ENCODE peak calls at places on chromosomes 11 and 22, in seven cellular contexts. I is right cardiac atrium, D is dorsolateral prefrontal cortex, H is uterus, A is DND-41, L is NB4, O is gastrocnemius medialis. M is an unnamed sample.

GRCh38 chr22:24407278-24407665 is 20.1 kb upstream of the ADORA2A start:
- DNase-seq in I (peak), D (no peak), H (no peak), A (peak), L (no peak), O (peak), M (no peak)

GRCh38 chr11:16897460-16898061 is 116.7 kb downstream of the PLEKHA7 start:
- DNase-seq in I (no peak), D (no peak), H (no peak), A (no peak), L (no peak), O (no peak), M (no peak)

GRCh38 chr11:120219157-120219934 is 8.5 kb downstream of the OAF start:
- DNase-seq in I (peak), D (no peak), H (no peak), A (no peak), L (no peak), O (peak), M (no peak)

GRCh38 chr11:19258651-19259230 is 18.0 kb upstream of the E2F8 start:
- DNase-seq in I (no peak), D (no peak), H (no peak), A (no peak), L (peak), O (no peak), M (no peak)

GRCh38 chr11:60305906-60306619 is 21.0 kb upstream of the MS4A6E start:
- DNase-seq in I (no peak), D (no peak), H (no peak), A (no peak), L (no peak), O (no peak), M (no peak)

GRCh38 chr11:65036931-65037330 is 4.1 kb upstream of the SAC3D1 start:
- DNase-seq in I (peak), D (peak), H (no peak), A (no peak), L (no peak), O (no peak), M (no peak)

GRCh38 chr11:126477526-126478275 is 122.2 kb downstream of the ST3GAL4 start:
- DNase-seq in I (peak), D (no peak), H (no peak), A (no peak), L (peak), O (no peak), M (peak)

GRCh38 chr11:36500315-36500721 is 9.8 kb downstream of the TRAF6 start:
- DNase-seq in I (no peak), D (no peak), H (no peak), A (no peak), L (peak), O (peak), M (no peak)

GRCh38 chr11:80424012-80424695 is 983.3 kb upstream of the TENM4 start:
- DNase-seq in I (no peak), D (no peak), H (no peak), A (no peak), L (no peak), O (no peak), M (no peak)

GRCh38 chr11:66071326-66071870 is 1.3 kb downstream of the PACS1 start:
- DNase-seq in I (no peak), D (no peak), H (no peak), A (no peak), L (no peak), O (no peak), M (no peak)

GRCh38 chr11:103648670-103649400 is 387.6 kb upstream of the DDI1 start:
- DNase-seq in I (no peak), D (no peak), H (no peak), A (no peak), L (no peak), O (no peak), M (no peak)

GRCh38 chr11:109993786-109994185 is 99.4 kb upstream of the ZC3H12C start:
- DNase-seq in I (no peak), D (no peak), H (no peak), A (no peak), L (no peak), O (no peak), M (no peak)

GRCh38 chr11:24086921-24087320 is 409.9 kb upstream of the LUZP2 start:
- DNase-seq in I (no peak), D (no peak), H (no peak), A (no peak), L (no peak), O (no peak), M (no peak)

GRCh38 chr11:78949976-78950690 is 375.5 kb upstream of the NARS2 start:
- DNase-seq in I (no peak), D (no peak), H (no peak), A (no peak), L (no peak), O (no peak), M (no peak)

GRCh38 chr11:19455731-19456130 is 215.0 kb upstream of the E2F8 start:
- DNase-seq in I (no peak), D (no peak), H (peak), A (no peak), L (no peak), O (peak), M (no peak)

GRCh38 chr11:63915961-63916836 is 765 bp downstream of the RCOR2 start:
- DNase-seq in I (peak), D (peak), H (no peak), A (no peak), L (peak), O (peak), M (no peak)

GRCh38 chr11:380095-380480 is 10.8 kb downstream of the B4GALNT4 start:
- DNase-seq in I (peak), D (no peak), H (no peak), A (no peak), L (no peak), O (no peak), M (no peak)

GRCh38 chr22:47307326-47307725 is 544.9 kb downstream of the TBC1D22A start:
- DNase-seq in I (no peak), D (no peak), H (no peak), A (no peak), L (peak), O (no peak), M (no peak)

GRCh38 chr22:44337658-44338004 is 24.9 kb upstream of the SHISAL1 start:
- DNase-seq in I (no peak), D (no peak), H (peak), A (no peak), L (peak), O (no peak), M (no peak)

GRCh38 chr11:24406389-24406788 is 90.5 kb upstream of the LUZP2 start:
- DNase-seq in I (no peak), D (no peak), H (no peak), A (peak), L (no peak), O (no peak), M (no peak)

GRCh38 chr11:47886096-47886495 is 37.9 kb upstream of the NUP160 start:
- DNase-seq in I (no peak), D (no peak), H (peak), A (peak), L (no peak), O (no peak), M (no peak)

GRCh38 chr22:29136715-29137700 is 64.2 kb downstream of the KREMEN1 start:
- DNase-seq in I (no peak), D (no peak), H (no peak), A (no peak), L (no peak), O (peak), M (no peak)

GRCh38 chr22:36352775-36353507 is 34.8 kb downstream of the MYH9 start:
- DNase-seq in I (peak), D (no peak), H (no peak), A (no peak), L (no peak), O (no peak), M (no peak)

GRCh38 chr11:111945198-111945597 is 8.1 kb downstream of the DIXDC1 start:
- DNase-seq in I (no peak), D (no peak), H (no peak), A (no peak), L (no peak), O (no peak), M (no peak)

GRCh38 chr22:50398698-50399648 is 55.8 kb downstream of the PPP6R2 start:
- DNase-seq in I (no peak), D (no peak), H (no peak), A (no peak), L (no peak), O (no peak), M (no peak)

GRCh38 chr11:44901120-44901519 is 49.6 kb downstream of the TP53I11 start:
- DNase-seq in I (peak), D (no peak), H (no peak), A (no peak), L (no peak), O (no peak), M (no peak)

GRCh38 chr22:38444783-38445182 is 10.2 kb downstream of the KCNJ4 start:
- DNase-seq in I (no peak), D (no peak), H (no peak), A (no peak), L (no peak), O (no peak), M (no peak)

GRCh38 chr22:38443675-38444521 is 11.1 kb downstream of the KCNJ4 start:
- DNase-seq in I (no peak), D (no peak), H (no peak), A (no peak), L (no peak), O (no peak), M (no peak)

GRCh38 chr22:38441620-38442287 is 13.2 kb downstream of the KCNJ4 start:
- DNase-seq in I (no peak), D (no peak), H (no peak), A (no peak), L (no peak), O (no peak), M (no peak)

GRCh38 chr22:38440747-38441350 is 14.2 kb downstream of the KCNJ4 start:
- DNase-seq in I (no peak), D (no peak), H (no peak), A (no peak), L (no peak), O (no peak), M (no peak)

DNA sequence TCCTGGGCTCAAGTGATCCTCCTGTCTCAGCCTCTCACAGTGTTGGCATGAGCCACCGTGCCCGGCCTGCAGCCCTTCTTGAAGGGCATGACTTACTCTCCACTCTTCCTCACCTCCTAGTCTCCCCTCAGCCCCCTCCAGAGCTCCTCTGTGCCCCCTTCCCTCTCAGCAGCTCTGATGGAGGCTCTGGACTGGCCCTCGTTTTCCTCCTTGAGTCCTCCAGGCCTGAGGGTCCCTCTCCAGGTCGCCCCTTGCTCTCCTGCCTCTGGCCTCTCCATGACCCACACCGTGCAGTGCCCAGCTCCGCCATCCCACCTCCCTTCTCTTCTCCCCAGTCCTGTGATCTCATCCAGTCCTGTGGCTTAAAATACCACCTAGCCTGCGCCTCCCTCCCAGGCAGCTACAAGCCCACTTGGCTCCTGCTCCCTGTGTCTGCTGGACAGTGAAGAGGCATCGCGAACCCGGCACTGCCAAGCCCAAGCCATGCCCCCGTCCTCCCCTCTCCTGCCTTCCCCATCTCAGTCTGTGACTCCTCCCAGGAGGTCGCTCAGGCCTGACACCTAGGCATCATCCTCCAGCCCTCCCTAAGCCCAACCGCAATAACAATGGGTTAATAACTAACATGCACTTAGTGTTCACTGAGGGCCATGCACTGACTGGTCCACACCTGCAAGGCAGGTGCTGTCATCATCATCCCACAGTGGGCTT is 11.9 kb downstream of the KCNJ4 start:
- DNase-seq in I (peak), D (no peak), H (no peak), A (no peak), L (no peak), O (no peak), M (no peak)
- H3K4me3 ChIP-seq in I (no peak), D (no peak), H (no peak), A (no peak), L (no peak), O (no peak), M (no peak)

GRCh38 chr22:41781508-41781906 is 19.0 kb upstream of the CCDC134 start:
- DNase-seq in I (no peak), D (no peak), H (no peak), A (no peak), L (no peak), O (no peak), M (no peak)

GRCh38 chr22:41779889-41780505 is 20.5 kb upstream of the CCDC134 start:
- DNase-seq in I (no peak), D (no peak), H (no peak), A (no peak), L (no peak), O (no peak), M (no peak)

GRCh38 chr22:41780714-41781507 is 19.6 kb upstream of the CCDC134 start:
- DNase-seq in I (peak), D (no peak), H (peak), A (peak), L (peak), O (peak), M (peak)

GRCh38 chr22:41782751-41783150 is 17.7 kb upstream of the CCDC134 start:
- DNase-seq in I (no peak), D (no peak), H (no peak), A (no peak), L (no peak), O (no peak), M (no peak)

DNA sequence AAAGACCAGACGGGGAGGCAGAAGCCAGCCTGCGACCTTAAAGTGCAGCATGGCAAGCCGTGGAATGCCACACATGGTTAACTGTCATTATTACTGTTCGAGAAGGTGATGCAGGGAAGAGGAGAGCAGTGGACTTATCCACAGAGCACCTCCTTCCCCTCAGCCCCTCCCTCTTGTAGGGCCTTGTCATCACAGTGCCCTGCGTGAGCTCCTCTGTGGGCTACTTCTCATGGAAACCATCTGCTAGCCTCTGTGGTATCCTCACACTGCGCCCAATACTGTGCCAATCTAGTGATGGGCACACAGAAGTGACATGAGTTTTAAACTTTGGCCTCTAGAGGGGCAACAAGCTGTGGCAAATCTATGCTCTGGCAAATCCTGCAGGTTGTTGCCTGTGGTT is 18.2 kb upstream of the CCDC134 start:
- DNase-seq in I (no peak), D (no peak), H (no peak), A (no peak), L (no peak), O (no peak), M (no peak)
- H3K4me3 ChIP-seq in I (no peak), D (no peak), H (no peak), A (no peak), L (no peak), O (no peak), M (no peak)

DNA sequence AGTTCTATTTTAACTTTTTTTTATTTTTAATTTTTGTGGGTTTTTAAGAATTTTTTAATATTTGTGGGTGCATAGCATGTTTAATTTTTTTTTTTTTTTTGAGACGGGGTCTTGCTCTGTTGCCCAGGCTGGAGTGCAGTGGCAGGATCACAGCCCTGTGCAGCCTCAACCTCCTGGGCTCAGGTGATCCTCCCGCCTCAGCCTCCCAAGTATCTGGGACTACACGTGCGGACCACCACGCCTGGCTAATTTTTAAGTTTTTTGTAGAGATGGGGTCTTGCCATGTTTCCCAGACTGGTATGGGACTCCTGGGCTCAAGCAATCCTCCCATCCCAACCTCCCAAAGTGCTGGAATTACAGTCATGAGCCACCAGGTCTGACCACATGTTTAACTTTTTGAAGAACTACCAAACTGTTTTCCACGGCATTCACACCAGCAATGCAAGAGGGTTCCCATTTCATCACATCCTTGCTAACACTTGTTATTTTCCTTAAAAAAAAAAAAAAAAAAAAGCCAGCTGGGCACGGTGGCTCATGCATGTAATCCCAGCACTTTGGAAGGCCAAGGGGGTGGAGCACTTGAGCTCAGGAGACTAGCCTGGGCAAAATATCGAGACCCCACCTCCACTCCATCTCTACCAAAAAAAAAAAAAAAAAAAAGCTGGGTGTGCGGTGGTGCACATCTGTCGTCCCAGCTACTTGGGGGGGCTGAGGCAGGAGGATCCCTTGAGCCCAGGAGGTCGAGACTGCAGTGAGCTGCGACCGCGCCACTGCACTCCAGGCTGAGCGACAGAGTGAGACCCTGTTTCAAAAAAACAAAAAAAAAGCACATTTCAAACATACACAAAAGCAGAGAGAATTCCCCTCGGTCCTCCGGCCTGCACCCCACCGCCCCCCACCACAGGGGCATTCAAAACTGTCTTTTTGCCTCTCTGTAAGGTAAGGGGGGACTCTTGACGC is 16.7 kb upstream of the TXNRD2 start:
- DNase-seq in I (peak), D (no peak), H (no peak), A (no peak), L (no peak), O (no peak), M (no peak)
- H3K4me3 ChIP-seq in I (no peak), D (no peak), H (no peak), A (no peak), L (no peak), O (no peak), M (no peak)

DNA sequence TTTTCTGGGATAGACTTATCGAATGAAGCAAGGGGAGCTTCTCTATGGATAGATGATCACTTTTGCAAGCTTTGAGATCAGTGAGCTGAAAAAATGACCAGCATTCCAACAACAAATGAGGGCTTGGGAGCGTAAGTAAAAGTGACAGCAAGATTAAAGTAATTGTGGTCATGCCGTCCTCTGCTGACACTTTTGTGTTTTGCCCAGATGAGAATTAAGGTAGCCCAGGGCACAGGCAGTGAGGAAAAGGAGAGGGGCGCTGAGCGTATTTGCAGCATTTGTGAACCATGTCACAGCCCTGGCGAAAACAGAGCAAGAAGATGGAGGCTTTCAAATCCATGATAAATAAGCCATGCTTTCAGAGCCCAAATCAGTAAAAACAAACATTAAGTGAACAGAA is 24.6 kb upstream of the TMA7B start:
- DNase-seq in I (no peak), D (no peak), H (no peak), A (no peak), L (no peak), O (no peak), M (no peak)
- H3K4me3 ChIP-seq in I (no peak), D (no peak), H (no peak), A (no peak), L (no peak), O (no peak), M (no peak)

GRCh38 chr11:20609727-20610707 is 10.6 kb downstream of the SLC6A5 start:
- DNase-seq in I (peak), D (peak), H (peak), A (peak), L (peak), O (peak), M (peak)
- H3K4me3 ChIP-seq in I (no peak), D (peak), H (no peak), A (no peak), L (no peak), O (no peak), M (peak)

M was measured in Jurkat, Clone E6-1.